ENCODE peak calls at places on chromosomes 6 and 20, in five cellular contexts. F is OCI-LY7, J is stomach, Q is heart right ventricle, S is mammary epithelial cell. D is an unnamed sample.

GRCh38 chr6:121652726-121653623 is 217.5 kb downstream of the GJA1 start:
- DNase-seq in J (no peak), S (peak; percentile 66), Q (no peak), F (no peak), D (no peak)

GRCh38 chr6:163352011-163352685 is 62.4 kb upstream of the QKI start:
- DNase-seq in S (no peak), J (no peak), Q (no peak), F (no peak), D (no peak)

GRCh38 chr6:42984924-42985475 is 630 bp downstream of the PPP2R5D start:
- DNase-seq in F (peak; percentile 37), Q (no peak), J (no peak), S (no peak), D (peak; percentile 76)

GRCh38 chr20:10551732-10552724 is 116.9 kb downstream of the SLX4IP start:
- DNase-seq in J (no peak), Q (no peak), S (no peak), F (no peak), D (peak; percentile 78)

GRCh38 chr20:5844063-5844681 is 94.0 kb downstream of the SHLD1 start:
- DNase-seq in J (no peak), F (no peak), S (peak; percentile 26), Q (no peak), D (no peak)

GRCh38 chr20:60108397-60108796 is 150.2 kb downstream of the CDH26 start:
- DNase-seq in J (no peak), S (no peak), F (no peak), Q (no peak), D (no peak)

GRCh38 chr20:32976746-32977145 is 27.5 kb downstream of the SUN5 start:
- DNase-seq in Q (no peak), S (no peak), F (no peak), J (no peak), D (peak; percentile 50)

GRCh38 chr6:108027594-108027993 is 46.9 kb downstream of the OSTM1 start:
- DNase-seq in F (no peak), Q (no peak), J (peak; percentile 30), S (peak; percentile 17), D (peak; percentile 51)

GRCh38 chr6:153108320-153108719 is 22.8 kb downstream of the RGS17 start:
- DNase-seq in Q (no peak), J (no peak), F (no peak), S (no peak), D (no peak)

GRCh38 chr6:140597181-140597580 is 1222.7 kb upstream of the CITED2 start:
- DNase-seq in S (no peak), J (no peak), F (no peak), Q (no peak), D (no peak)

GRCh38 chr20:63736893-63737689 is 627 bp downstream of the LIME1 start:
- DNase-seq in F (peak; percentile 63), S (no peak), Q (no peak), J (no peak), D (peak; percentile 76)

GRCh38 chr6:77457720-77458349 is 5.5 kb downstream of the HTR1B start:
- DNase-seq in Q (peak; percentile 76), S (peak; percentile 75), J (peak; percentile 65), F (peak; percentile 41), D (peak; percentile 95)

GRCh38 chr20:24473435-24473834 is 4.0 kb downstream of the SYNDIG1 start:
- DNase-seq in F (no peak), J (no peak), S (no peak), Q (no peak), D (no peak)

GRCh38 chr20:20489054-20489453 is 121.2 kb downstream of the INSM1 start:
- DNase-seq in Q (no peak), F (no peak), S (no peak), J (no peak), D (no peak)
- H3K4me1 ChIP-seq in Q (no peaks in the 10 kb centered on the region), F (no peaks in the 10 kb centered on the region), S (peaks cover 25% of the 10 kb centered on the region), J (peaks cover 22% of the 10 kb centered on the region), D (peaks cover 4% of the 10 kb centered on the region)

DNA sequence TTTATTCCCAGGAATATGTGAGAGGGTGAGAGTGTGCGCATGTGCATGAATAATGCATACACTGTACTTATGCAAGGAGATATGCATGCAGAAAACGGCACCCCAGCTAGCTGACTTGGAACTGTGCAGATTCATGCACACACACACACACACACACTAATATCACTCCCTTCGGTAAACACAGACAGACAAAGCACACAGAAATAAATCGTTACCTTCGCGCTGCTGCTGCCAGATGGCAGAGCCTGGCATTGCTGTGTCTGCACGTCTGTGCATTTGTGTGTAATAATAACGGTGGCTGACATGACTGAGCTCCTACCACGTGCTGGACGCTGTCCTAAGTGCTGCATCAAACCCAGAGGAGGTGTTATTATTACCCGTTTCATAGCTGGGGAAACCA is 36.8 kb downstream of the PREX1 start:
- DNase-seq in Q (no peak), F (peak; percentile 28), J (no peak), S (no peak), D (no peak)
- TF ChIP-seq CTCF in Q (no peak), F (no peak), J (no peak), S (no peak), D (no peak)

DNA sequence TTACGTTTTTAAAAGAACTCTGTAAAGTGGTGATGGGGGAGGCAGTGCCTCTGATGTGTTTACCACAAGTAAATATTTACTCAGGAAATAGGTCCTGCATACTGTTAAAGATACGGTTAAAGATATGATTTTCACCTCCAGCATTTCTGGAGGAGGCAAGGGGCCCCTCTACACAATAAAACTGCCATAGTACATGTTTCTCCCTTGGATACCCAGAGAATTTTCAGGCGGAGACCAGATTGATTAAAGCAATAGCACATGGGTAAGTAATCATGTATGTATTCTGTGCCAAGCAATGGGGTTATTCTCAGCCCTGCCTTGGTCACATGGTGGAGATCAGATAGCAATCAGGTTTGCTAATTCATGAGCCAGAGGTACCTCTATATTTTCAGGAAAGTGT is 9.6 kb downstream of the RIPOR2 start:
- DNase-seq in S (no peak), Q (no peak), J (no peak), F (no peak), D (no peak)
- H3K4me3 ChIP-seq in S (no peak overlapping the region), Q (no peak overlapping the region), J (no peak overlapping the region), F (no peak overlapping the region), D (peak overlapping the region; percentile 61)

GRCh38 chr20:17645546-17646208 is 36.4 kb downstream of the RRBP1 start:
- DNase-seq in Q (no peak), J (no peak), F (no peak), S (no peak), D (no peak)

GRCh38 chr20:17647391-17648305 is 34.4 kb downstream of the RRBP1 start:
- DNase-seq in F (no peak), S (no peak), J (no peak), Q (no peak), D (no peak)

GRCh38 chr20:17645010-17645409 is 37.0 kb downstream of the RRBP1 start:
- DNase-seq in S (no peak), F (no peak), Q (no peak), J (no peak), D (no peak)

GRCh38 chr20:17646901-17647301 is 35.1 kb downstream of the RRBP1 start:
- DNase-seq in J (no peak), S (no peak), F (peak; percentile 35), Q (no peak), D (no peak)

GRCh38 chr20:17646209-17646717 is 35.8 kb downstream of the RRBP1 start:
- DNase-seq in S (no peak), F (no peak), Q (no peak), J (no peak), D (no peak)
- H3K4me1 ChIP-seq in S (peaks cover 2% of the 10 kb centered on the region), F (peaks cover 73% of the 10 kb centered on the region), Q (peaks cover 73% of the 10 kb centered on the region), J (peaks cover 98% of the 10 kb centered on the region), D (peaks cover 40% of the 10 kb centered on the region)